ENCODE peak calls at places on chromosomes 11 and 22, in seven cellular contexts. Z, B, J, Q, N, V and G are unnamed samples.
A peak's percentile ranks its signal among the peaks of the same experiment; 100 is the strongest.

GRCh38 chr22:20268350-20269012 is 363 bp upstream of the RTN4R start:
- DNase-seq in Z (peak; percentile 65), B (peak; percentile 59), J (peak; percentile 82), Q (no peak), N (peak; percentile 51), V (peak; percentile 84), G (no peak)

GRCh38 chr22:44399906-44400762 is 87.4 kb upstream of the SHISAL1 start:
- DNase-seq in Z (no peak), B (no peak), J (peak; percentile 5), Q (no peak), N (no peak), V (peak; percentile 29), G (peak; percentile 64)

GRCh38 chr11:118012083-118012669 is 26.0 kb downstream of the IL10RA start:
- DNase-seq in Z (no peak), B (no peak), J (no peak), Q (peak; percentile 78), N (no peak), V (no peak), G (no peak)

GRCh38 chr11:63532150-63532549 is 4.5 kb upstream of the PLAAT4 start:
- DNase-seq in Z (no peak), B (no peak), J (no peak), Q (no peak), N (no peak), V (no peak), G (no peak)

GRCh38 chr22:31139866-31140716 is at the start of gene PLA2G3:
- DNase-seq in Z (peak; percentile 48), B (no peak), J (no peak), Q (no peak), N (no peak), V (peak; percentile 54), G (no peak)

GRCh38 chr11:31764186-31764730 is 46.9 kb downstream of the PAX6 start:
- DNase-seq in Z (no peak), B (no peak), J (no peak), Q (no peak), N (no peak), V (no peak), G (no peak)

GRCh38 chr11:100695911-100696310 is 8.8 kb downstream of the ARHGAP42 start:
- DNase-seq in Z (no peak), B (no peak), J (no peak), Q (no peak), N (no peak), V (no peak), G (no peak)

GRCh38 chr11:99351620-99352019 is 330.9 kb downstream of the CNTN5 start:
- DNase-seq in Z (no peak), B (no peak), J (no peak), Q (no peak), N (no peak), V (no peak), G (no peak)

GRCh38 chr11:1693327-1694063 is 3.5 kb upstream of the KRTAP5-6 start:
- DNase-seq in Z (peak; percentile 78), B (peak; percentile 74), J (peak; percentile 88), Q (peak; percentile 87), N (peak; percentile 77), V (peak; percentile 87), G (no peak)

GRCh38 chr22:46025225-46025972 is 48.4 kb upstream of the WNT7B start:
- DNase-seq in Z (no peak), B (no peak), J (peak; percentile 22), Q (peak; percentile 28), N (no peak), V (peak; percentile 24), G (no peak)

GRCh38 chr22:36682835-36683234 is 20.7 kb downstream of the CACNG2 start:
- DNase-seq in Z (no peak), B (no peak), J (no peak), Q (no peak), N (no peak), V (no peak), G (no peak)

GRCh38 chr11:73478737-73479347 is 102.6 kb downstream of the RELT start:
- DNase-seq in Z (no peak), B (no peak), J (no peak), Q (no peak), N (no peak), V (no peak), G (no peak)

GRCh38 chr11:121964591-121964990 is 151.4 kb downstream of the BLID start:
- DNase-seq in Z (no peak), B (no peak), J (no peak), Q (no peak), N (no peak), V (no peak), G (no peak)

GRCh38 chr22:23862103-23862502 is 4.4 kb downstream of the SLC2A11 start:
- DNase-seq in Z (no peak), B (no peak), J (no peak), Q (no peak), N (no peak), V (no peak), G (no peak)

GRCh38 chr11:119506436-119506835 is 83.5 kb upstream of the THY1 start:
- DNase-seq in Z (no peak), B (no peak), J (no peak), Q (no peak), N (no peak), V (no peak), G (no peak)

GRCh38 chr11:119509969-119510401 is 87.0 kb upstream of the THY1 start:
- DNase-seq in Z (peak; percentile 23), B (no peak), J (no peak), Q (no peak), N (no peak), V (no peak), G (no peak)

GRCh38 chr11:119512373-119512772 is 89.4 kb upstream of the THY1 start:
- DNase-seq in Z (no peak), B (no peak), J (no peak), Q (no peak), N (no peak), V (no peak), G (no peak)

GRCh38 chr11:119511601-119512000 is 88.6 kb upstream of the THY1 start:
- DNase-seq in Z (no peak), B (no peak), J (no peak), Q (no peak), N (no peak), V (no peak), G (no peak)

GRCh38 chr11:119509277-119509841 is 86.4 kb upstream of the THY1 start:
- DNase-seq in Z (no peak), B (no peak), J (no peak), Q (no peak), N (no peak), V (no peak), G (no peak)
- H3K4me1 ChIP-seq in Z (no peaks in the 10 kb centered on the region), B (no peaks in the 10 kb centered on the region), J (no peaks in the 10 kb centered on the region), Q (peaks cover 13% of the 10 kb centered on the region), N (no peaks in the 10 kb centered on the region), V (no peaks in the 10 kb centered on the region), G (no peaks in the 10 kb centered on the region)

DNA sequence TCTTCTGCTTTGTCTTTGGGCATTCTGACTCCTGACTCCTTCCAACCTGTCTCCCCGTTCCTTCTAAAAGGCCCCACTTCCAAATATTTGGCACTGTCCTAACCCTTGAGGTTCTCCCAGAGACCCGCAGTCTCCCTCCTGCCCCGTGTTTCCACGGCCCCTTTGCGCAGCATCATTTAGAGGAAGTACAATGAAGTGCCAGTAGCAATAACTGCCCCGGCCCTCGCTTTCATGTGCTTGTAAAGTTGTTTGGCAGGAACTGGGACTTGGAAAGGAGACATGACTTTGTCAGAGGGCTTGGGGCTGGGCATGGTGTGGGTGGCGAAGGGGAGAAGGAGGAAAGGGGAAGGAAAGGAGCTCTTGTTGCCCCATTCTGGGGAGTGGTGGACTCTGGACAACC is 2.6 kb downstream of the CD44 start:
- DNase-seq in Z (peak; percentile 88), B (peak; percentile 40), J (peak; percentile 78), Q (peak; percentile 87), N (peak; percentile 30), V (peak; percentile 64), G (no peak)
- H3K4me3 ChIP-seq in Z (peak overlapping the region; percentile 87), B (peak overlapping the region; percentile 84), J (no peak overlapping the region), Q (peak overlapping the region; percentile 93), N (peak overlapping the region; percentile 80), V (peak overlapping the region; percentile 77), G (peak overlapping the region; percentile 86)

GRCh38 chr11:12170501-12170900 is 60.1 kb downstream of the MICAL2 start:
- DNase-seq in Z (no peak), B (no peak), J (no peak), Q (no peak), N (no peak), V (no peak), G (no peak)

GRCh38 chr11:12172493-12173013 is 62.2 kb downstream of the MICAL2 start:
- DNase-seq in Z (peak; percentile 62), B (no peak), J (peak; percentile 60), Q (no peak), N (no peak), V (no peak), G (no peak)

GRCh38 chr11:12173111-12173510 is 62.7 kb downstream of the MICAL2 start:
- DNase-seq in Z (no peak), B (no peak), J (no peak), Q (no peak), N (no peak), V (no peak), G (no peak)

GRCh38 chr11:12170984-12171383 is 60.6 kb downstream of the MICAL2 start:
- DNase-seq in Z (no peak), B (no peak), J (no peak), Q (no peak), N (peak; percentile 38), V (no peak), G (no peak)

DNA sequence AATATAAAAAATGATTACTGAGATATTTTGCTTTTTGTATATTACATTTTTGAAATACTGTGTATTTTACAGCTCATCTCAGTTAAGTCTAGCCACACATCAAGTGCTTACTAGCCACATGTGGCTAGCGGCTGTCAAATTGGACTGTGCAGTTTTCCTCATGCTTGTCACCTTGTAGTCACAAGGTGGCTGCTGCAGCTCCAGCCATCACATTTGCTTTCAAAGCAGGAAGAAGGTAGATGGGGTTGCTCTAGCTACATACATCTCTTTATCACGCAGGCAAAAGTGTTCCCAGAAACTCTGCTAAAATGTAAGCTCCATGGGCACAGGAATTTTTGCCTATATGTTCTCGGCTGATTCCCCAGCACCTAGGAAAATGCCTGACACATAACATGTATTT is 61.5 kb downstream of the MICAL2 start:
- DNase-seq in Z (no peak), B (no peak), J (no peak), Q (no peak), N (no peak), V (no peak), G (no peak)
- H3K4me1 ChIP-seq in Z (peaks cover 12% of the 10 kb centered on the region), B (peaks cover 28% of the 10 kb centered on the region), J (peaks cover 36% of the 10 kb centered on the region), Q (peaks cover 10% of the 10 kb centered on the region), N (peaks cover 63% of the 10 kb centered on the region), V (peaks cover 22% of the 10 kb centered on the region), G (peaks cover 24% of the 10 kb centered on the region)

DNA sequence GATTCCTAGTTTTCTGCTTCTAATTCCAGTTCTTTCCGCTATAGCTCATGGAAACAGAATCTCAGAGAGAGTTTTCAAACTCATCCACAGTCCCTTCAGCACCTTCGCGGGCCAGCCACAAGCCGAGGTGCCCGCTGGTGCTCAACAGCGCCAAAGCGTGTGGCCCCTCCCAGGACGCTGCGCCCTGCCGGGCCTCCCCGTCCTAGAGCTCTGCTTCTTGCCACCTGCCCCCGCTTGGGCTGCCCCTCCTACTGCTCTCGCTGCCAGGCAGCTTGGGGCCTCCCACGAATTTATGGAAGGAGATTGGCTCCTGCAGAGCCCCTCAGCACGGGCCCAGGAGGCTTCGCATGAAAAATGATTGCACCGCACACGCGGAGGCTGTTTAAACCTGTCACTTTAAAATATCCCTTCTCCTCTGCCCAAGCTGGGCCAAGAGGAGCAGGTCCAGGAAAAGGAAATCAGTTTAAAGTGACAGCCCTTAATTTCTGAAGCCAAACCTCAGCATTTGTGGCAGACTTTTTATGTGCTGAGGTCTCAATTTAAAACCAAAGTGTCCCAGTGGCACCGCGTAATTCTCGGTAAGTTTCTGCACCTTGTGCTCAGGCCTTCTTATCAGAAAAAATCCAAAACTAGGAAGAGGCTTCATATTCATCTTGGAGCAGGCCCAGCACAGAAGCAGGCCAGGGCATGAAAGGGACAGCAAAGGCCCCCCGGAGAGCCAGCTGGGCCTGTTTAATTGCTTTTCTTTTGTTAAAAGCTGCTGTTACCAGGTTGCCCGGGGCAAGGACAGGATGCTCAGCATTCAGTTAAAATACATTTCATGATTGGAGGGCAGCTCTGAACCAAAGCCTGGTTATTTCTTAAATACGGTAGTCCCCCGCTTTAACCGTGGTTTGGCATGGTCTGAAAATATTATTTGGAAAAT is 303.6 kb downstream of the OPCML start:
- DNase-seq in Z (peak; percentile 28), B (no peak), J (peak; percentile 47), Q (no peak), N (no peak), V (peak; percentile 72), G (no peak)
- H3K4me3 ChIP-seq in Z (no peak overlapping the region), B (no peak overlapping the region), J (no peak overlapping the region), Q (peak overlapping the region; percentile 14), N (peak overlapping the region; percentile 32), V (peak overlapping the region; percentile 16), G (no peak overlapping the region)